ENCODE peak calls at places on chromosomes 11 and 22, in five cellular contexts. One of them, this sample, is unnamed.

GRCh38 chr11:112555491-112556364 is 295.1 kb upstream of the PLET1 start:
- DNase-seq in RWPE1: no peak
- DNase-seq in H9: peak
- DNase-seq in HFFc6: peak
- DNase-seq in EH: peak
- DNase-seq in this sample: peak

GRCh38 chr22:37090920-37091688 is 18.4 kb downstream of the TMPRSS6 start:
- DNase-seq in RWPE1: no peak
- DNase-seq in H9: no peak
- DNase-seq in HFFc6: no peak
- DNase-seq in EH: no peak
- DNase-seq in this sample: no peak

GRCh38 chr11:74269161-74269809 is 42.2 kb downstream of the P4HA3 start:
- DNase-seq in RWPE1: no peak
- DNase-seq in H9: no peak
- DNase-seq in HFFc6: no peak
- DNase-seq in EH: no peak
- DNase-seq in this sample: no peak

GRCh38 chr11:64894070-64894811 is 15.8 kb upstream of the EHD1 start:
- DNase-seq in RWPE1: peak
- DNase-seq in H9: peak
- DNase-seq in HFFc6: peak
- DNase-seq in EH: peak
- DNase-seq in this sample: peak

GRCh38 chr22:19803736-19804267 is 43.2 kb downstream of the TBX1 start:
- DNase-seq in RWPE1: no peak
- DNase-seq in H9: no peak
- DNase-seq in HFFc6: no peak
- DNase-seq in EH: no peak
- DNase-seq in this sample: no peak

GRCh38 chr11:91700854-91701253 is 523.8 kb upstream of the FAT3 start:
- DNase-seq in RWPE1: no peak
- DNase-seq in H9: no peak
- DNase-seq in HFFc6: no peak
- DNase-seq in EH: no peak
- DNase-seq in this sample: no peak

GRCh38 chr22:46612904-46613605 is 7.1 kb upstream of the GRAMD4 start:
- DNase-seq in RWPE1: no peak
- DNase-seq in H9: no peak
- DNase-seq in HFFc6: no peak
- DNase-seq in EH: no peak
- DNase-seq in this sample: peak

GRCh38 chr11:94400075-94400838 is 962 bp downstream of the GPR83 start:
- DNase-seq in RWPE1: no peak
- DNase-seq in H9: no peak
- DNase-seq in HFFc6: no peak
- DNase-seq in EH: no peak
- DNase-seq in this sample: no peak

GRCh38 chr11:72746821-72747220 is 5.4 kb downstream of the ARAP1 start:
- DNase-seq in RWPE1: no peak
- DNase-seq in H9: no peak
- DNase-seq in HFFc6: no peak
- DNase-seq in EH: no peak
- DNase-seq in this sample: no peak

GRCh38 chr11:26878959-26879581 is 114.8 kb upstream of the FIBIN start:
- DNase-seq in RWPE1: no peak
- DNase-seq in H9: peak
- DNase-seq in HFFc6: no peak
- DNase-seq in EH: no peak
- DNase-seq in this sample: no peak

GRCh38 chr22:37545703-37546435 is 14.4 kb upstream of the CDC42EP1 start:
- DNase-seq in RWPE1: peak
- DNase-seq in H9: peak
- DNase-seq in HFFc6: peak
- DNase-seq in EH: peak
- DNase-seq in this sample: no peak

GRCh38 chr11:113023228-113023627 is 62.0 kb downstream of the NCAM1 start:
- DNase-seq in RWPE1: peak
- DNase-seq in H9: no peak
- DNase-seq in HFFc6: no peak
- DNase-seq in EH: peak
- DNase-seq in this sample: no peak

GRCh38 chr11:71466358-71466757 is 13.4 kb downstream of the NADSYN1 start:
- DNase-seq in RWPE1: no peak
- DNase-seq in H9: no peak
- DNase-seq in HFFc6: no peak
- DNase-seq in EH: no peak
- DNase-seq in this sample: no peak

GRCh38 chr11:41659990-41660389 is 200.5 kb upstream of the LRRC4C start:
- DNase-seq in RWPE1: no peak
- DNase-seq in H9: no peak
- DNase-seq in HFFc6: no peak
- DNase-seq in EH: no peak
- DNase-seq in this sample: no peak

GRCh38 chr11:70020336-70021214 is 57.5 kb upstream of the ANO1 start:
- DNase-seq in RWPE1: no peak
- DNase-seq in H9: no peak
- DNase-seq in HFFc6: no peak
- DNase-seq in EH: peak
- DNase-seq in this sample: no peak

GRCh38 chr11:2898366-2899079 is 12.9 kb upstream of the CDKN1C start:
- DNase-seq in RWPE1: peak
- DNase-seq in H9: no peak
- DNase-seq in HFFc6: peak
- DNase-seq in EH: peak
- DNase-seq in this sample: peak

GRCh38 chr11:60378359-60378758 is at the start of gene MS4A7:
- DNase-seq in RWPE1: no peak
- DNase-seq in H9: no peak
- DNase-seq in HFFc6: no peak
- DNase-seq in EH: no peak
- DNase-seq in this sample: no peak

GRCh38 chr11:131908316-131908715 is 537.9 kb downstream of the NTM start:
- DNase-seq in RWPE1: no peak
- DNase-seq in H9: no peak
- DNase-seq in HFFc6: no peak
- DNase-seq in EH: no peak
- DNase-seq in this sample: no peak

GRCh38 chr11:40602866-40603578 is 856.4 kb downstream of the LRRC4C start:
- DNase-seq in RWPE1: peak
- DNase-seq in H9: no peak
- DNase-seq in HFFc6: no peak
- DNase-seq in EH: no peak
- DNase-seq in this sample: no peak

GRCh38 chr11:8219257-8220021 is 44.2 kb downstream of the LMO1 start:
- DNase-seq in RWPE1: peak
- DNase-seq in H9: peak
- DNase-seq in HFFc6: peak
- DNase-seq in EH: peak
- DNase-seq in this sample: no peak

GRCh38 chr22:41914611-41915034 is 251 bp downstream of the SHISA8 start:
- DNase-seq in RWPE1: no peak
- DNase-seq in H9: no peak
- DNase-seq in HFFc6: no peak
- DNase-seq in EH: no peak
- DNase-seq in this sample: no peak

GRCh38 chr11:697028-697491 is 1.4 kb downstream of the TMEM80 start:
- DNase-seq in RWPE1: no peak
- DNase-seq in H9: no peak
- DNase-seq in HFFc6: peak
- DNase-seq in EH: peak
- DNase-seq in this sample: no peak

GRCh38 chr22:38982008-38982927 is at the start of gene APOBEC3B:
- DNase-seq in RWPE1: peak
- DNase-seq in H9: peak
- DNase-seq in HFFc6: peak
- DNase-seq in EH: peak
- DNase-seq in this sample: peak

GRCh38 chr11:132260636-132261035 is 890.2 kb downstream of the NTM start:
- DNase-seq in RWPE1: no peak
- DNase-seq in H9: no peak
- DNase-seq in HFFc6: no peak
- DNase-seq in EH: no peak
- DNase-seq in this sample: no peak

GRCh38 chr11:60169264-60169915 is 13.5 kb downstream of the MS4A6A start:
- DNase-seq in RWPE1: peak
- DNase-seq in H9: no peak
- DNase-seq in HFFc6: no peak
- DNase-seq in EH: no peak
- DNase-seq in this sample: no peak

GRCh38 chr11:133793271-133793848 is 52.0 kb downstream of the SPATA19 start:
- DNase-seq in RWPE1: no peak
- DNase-seq in H9: no peak
- DNase-seq in HFFc6: no peak
- DNase-seq in EH: no peak
- DNase-seq in this sample: no peak

GRCh38 chr22:49540084-49540483 is 287.6 kb downstream of the BRD1 start:
- DNase-seq in RWPE1: no peak
- DNase-seq in H9: no peak
- DNase-seq in HFFc6: no peak
- DNase-seq in EH: no peak
- DNase-seq in this sample: no peak

GRCh38 chr22:30568137-30568805 is 6.2 kb downstream of the GAL3ST1 start:
- DNase-seq in RWPE1: no peak
- DNase-seq in H9: peak
- DNase-seq in HFFc6: no peak
- DNase-seq in EH: no peak
- DNase-seq in this sample: no peak

GRCh38 chr11:130644187-130644586 is 195.7 kb downstream of the ADAMTS15 start:
- DNase-seq in RWPE1: no peak
- DNase-seq in H9: peak
- DNase-seq in HFFc6: no peak
- DNase-seq in EH: peak
- DNase-seq in this sample: no peak

GRCh38 chr11:114058871-114059277 is 637 bp upstream of the ZBTB16 start:
- DNase-seq in RWPE1: no peak
- DNase-seq in H9: peak
- DNase-seq in HFFc6: no peak
- DNase-seq in EH: no peak
- DNase-seq in this sample: no peak

GRCh38 chr11:10933455-10934292 is 75.8 kb upstream of the ZBED5 start:
- DNase-seq in RWPE1: peak
- DNase-seq in H9: peak
- DNase-seq in HFFc6: peak
- DNase-seq in EH: peak
- DNase-seq in this sample: peak

GRCh38 chr11:123566852-123567251 is 87.6 kb downstream of the SCN3B start:
- DNase-seq in RWPE1: no peak
- DNase-seq in H9: no peak
- DNase-seq in HFFc6: no peak
- DNase-seq in EH: no peak
- DNase-seq in this sample: no peak

GRCh38 chr11:79438631-79439429 is 2.0 kb downstream of the TENM4 start:
- DNase-seq in RWPE1: peak
- DNase-seq in H9: peak
- DNase-seq in HFFc6: no peak
- DNase-seq in EH: peak
- DNase-seq in this sample: no peak

GRCh38 chr11:120561286-120561685 is 49.7 kb downstream of the GRIK4 start:
- DNase-seq in RWPE1: no peak
- DNase-seq in H9: no peak
- DNase-seq in HFFc6: no peak
- DNase-seq in EH: no peak
- DNase-seq in this sample: no peak

GRCh38 chr11:132024587-132025295 is 654.3 kb downstream of the NTM start:
- DNase-seq in RWPE1: peak
- DNase-seq in H9: no peak
- DNase-seq in HFFc6: peak
- DNase-seq in EH: peak
- DNase-seq in this sample: no peak

This sample was measured in activated T-helper 2 cell treated with anti-CD3 and anti-CD28 coated beads, Interferon-gamma antibody, Interleukin-2, Interleukin-4, amounts not matched to agents 10 μg/mL and 5 μg/mL and 100 μg/mL, durations not matched to agents 14 hours and 24 hours and 36 hours.